ENCODE peak calls at places on chromosome 10, in four cellular contexts. One of them, this sample, is unnamed.
A peak's percentile ranks its signal among the peaks of the same experiment; 100 is the strongest.

GRCh38 chr10:89555688-89556445 is 20.5 kb upstream of the SLC16A12 start:
- DNase-seq in K562: no peak
- DNase-seq in HepG2: no peak
- DNase-seq in GM12878: no peak
- DNase-seq in this sample: no peak

GRCh38 chr10:3132036-3133025 is 40.3 kb downstream of the PITRM1 start:
- DNase-seq in K562: no peak
- DNase-seq in HepG2: no peak
- DNase-seq in GM12878: no peak
- DNase-seq in this sample: no peak

GRCh38 chr10:974038-974784 is 14.0 kb upstream of the GTPBP4 start:
- DNase-seq in K562: no peak
- DNase-seq in HepG2: peak; percentile 81
- DNase-seq in GM12878: peak; percentile 70
- DNase-seq in this sample: no peak

GRCh38 chr10:19302117-19302516 is 253.5 kb downstream of the MALRD1 start:
- DNase-seq in K562: no peak
- DNase-seq in HepG2: no peak
- DNase-seq in GM12878: no peak
- DNase-seq in this sample: no peak

GRCh38 chr10:43237128-43237527 is 29.7 kb downstream of the RASGEF1A start:
- DNase-seq in K562: no peak
- DNase-seq in HepG2: no peak
- DNase-seq in GM12878: no peak
- DNase-seq in this sample: no peak

GRCh38 chr10:79203014-79203675 is 134.4 kb downstream of the ZMIZ1 start:
- DNase-seq in K562: no peak
- DNase-seq in HepG2: no peak
- DNase-seq in GM12878: no peak
- DNase-seq in this sample: no peak

GRCh38 chr10:12162927-12163326 is 32.8 kb downstream of the NUDT5 start:
- DNase-seq in K562: no peak
- DNase-seq in HepG2: no peak
- DNase-seq in GM12878: no peak
- DNase-seq in this sample: no peak

GRCh38 chr10:132493246-132493755 is 44.3 kb upstream of the INPP5A start:
- DNase-seq in K562: no peak
- DNase-seq in HepG2: no peak
- DNase-seq in GM12878: no peak
- DNase-seq in this sample: no peak

GRCh38 chr10:8054498-8055407 is at the start of gene GATA3:
- DNase-seq in K562: peak; percentile 31
- DNase-seq in HepG2: no peak
- DNase-seq in GM12878: no peak
- DNase-seq in this sample: no peak

GRCh38 chr10:91046891-91047290 is 126.0 kb upstream of the ANKRD1 start:
- DNase-seq in K562: no peak
- DNase-seq in HepG2: no peak
- DNase-seq in GM12878: no peak
- DNase-seq in this sample: no peak

GRCh38 chr10:102593804-102594079 is 50.5 kb upstream of the TRIM8 start:
- DNase-seq in K562: no peak
- DNase-seq in HepG2: no peak
- DNase-seq in GM12878: no peak
- DNase-seq in this sample: no peak

GRCh38 chr10:130774871-130775270 is 536.6 kb downstream of the TCERG1L start:
- DNase-seq in K562: no peak
- DNase-seq in HepG2: no peak
- DNase-seq in GM12878: no peak
- DNase-seq in this sample: no peak

GRCh38 chr10:71681977-71682376 is 37.6 kb downstream of the C10orf105 start:
- DNase-seq in K562: no peak
- DNase-seq in HepG2: no peak
- DNase-seq in GM12878: no peak
- DNase-seq in this sample: no peak

GRCh38 chr10:69439813-69440506 is 11.3 kb upstream of the TSPAN15 start:
- DNase-seq in K562: no peak
- DNase-seq in HepG2: peak; percentile 52
- DNase-seq in GM12878: no peak
- DNase-seq in this sample: no peak

GRCh38 chr10:34413920-34414319 is 401.2 kb downstream of the PARD3 start:
- DNase-seq in K562: no peak
- DNase-seq in HepG2: no peak
- DNase-seq in GM12878: no peak
- DNase-seq in this sample: no peak

GRCh38 chr10:106566871-106567270 is 597.6 kb downstream of the SORCS1 start:
- DNase-seq in K562: no peak
- DNase-seq in HepG2: no peak
- DNase-seq in GM12878: no peak
- DNase-seq in this sample: no peak

GRCh38 chr10:44853148-44853734 is 57.9 kb upstream of the TMEM72 start:
- DNase-seq in K562: no peak
- DNase-seq in HepG2: no peak
- DNase-seq in GM12878: no peak
- DNase-seq in this sample: no peak

GRCh38 chr10:86585726-86586048 is 64.1 kb upstream of the WAPL start:
- DNase-seq in K562: no peak
- DNase-seq in HepG2: no peak
- DNase-seq in GM12878: no peak
- DNase-seq in this sample: no peak

GRCh38 chr10:35442006-35442405 is 105.7 kb downstream of the CCNY start:
- DNase-seq in K562: no peak
- DNase-seq in HepG2: no peak
- DNase-seq in GM12878: no peak
- DNase-seq in this sample: no peak

GRCh38 chr10:113960617-113961260 is 82.9 kb upstream of the ADRB1 start:
- DNase-seq in K562: no peak
- DNase-seq in HepG2: peak; percentile 54
- DNase-seq in GM12878: no peak
- DNase-seq in this sample: no peak

GRCh38 chr10:19811517-19811916 is 4.7 kb upstream of the PLXDC2 start:
- DNase-seq in K562: no peak
- DNase-seq in HepG2: peak; percentile 13
- DNase-seq in GM12878: no peak
- DNase-seq in this sample: peak; percentile 39

GRCh38 chr10:31620236-31621151 is 301.5 kb downstream of the ZEB1 start:
- DNase-seq in K562: peak; percentile 42
- DNase-seq in HepG2: no peak
- DNase-seq in GM12878: no peak
- DNase-seq in this sample: peak; percentile 18

GRCh38 chr10:16756561-16757221 is 60.5 kb downstream of the RSU1 start:
- DNase-seq in K562: no peak
- DNase-seq in HepG2: no peak
- DNase-seq in GM12878: no peak
- DNase-seq in this sample: no peak

GRCh38 chr10:36489928-36490279 is 635.5 kb upstream of the ANKRD30A start:
- DNase-seq in K562: no peak
- DNase-seq in HepG2: no peak
- DNase-seq in GM12878: no peak
- DNase-seq in this sample: no peak

GRCh38 chr10:130871406-130871805 is 440.1 kb downstream of the TCERG1L start:
- DNase-seq in K562: no peak
- DNase-seq in HepG2: no peak
- DNase-seq in GM12878: no peak
- DNase-seq in this sample: no peak

GRCh38 chr10:79385392-79385795 is 38.1 kb downstream of the PPIF start:
- DNase-seq in K562: no peak
- DNase-seq in HepG2: no peak
- DNase-seq in GM12878: no peak
- DNase-seq in this sample: no peak

GRCh38 chr10:126663328-126663727 is 7.2 kb downstream of the C10orf90 start:
- DNase-seq in K562: no peak
- DNase-seq in HepG2: no peak
- DNase-seq in GM12878: no peak
- DNase-seq in this sample: no peak

DNA sequence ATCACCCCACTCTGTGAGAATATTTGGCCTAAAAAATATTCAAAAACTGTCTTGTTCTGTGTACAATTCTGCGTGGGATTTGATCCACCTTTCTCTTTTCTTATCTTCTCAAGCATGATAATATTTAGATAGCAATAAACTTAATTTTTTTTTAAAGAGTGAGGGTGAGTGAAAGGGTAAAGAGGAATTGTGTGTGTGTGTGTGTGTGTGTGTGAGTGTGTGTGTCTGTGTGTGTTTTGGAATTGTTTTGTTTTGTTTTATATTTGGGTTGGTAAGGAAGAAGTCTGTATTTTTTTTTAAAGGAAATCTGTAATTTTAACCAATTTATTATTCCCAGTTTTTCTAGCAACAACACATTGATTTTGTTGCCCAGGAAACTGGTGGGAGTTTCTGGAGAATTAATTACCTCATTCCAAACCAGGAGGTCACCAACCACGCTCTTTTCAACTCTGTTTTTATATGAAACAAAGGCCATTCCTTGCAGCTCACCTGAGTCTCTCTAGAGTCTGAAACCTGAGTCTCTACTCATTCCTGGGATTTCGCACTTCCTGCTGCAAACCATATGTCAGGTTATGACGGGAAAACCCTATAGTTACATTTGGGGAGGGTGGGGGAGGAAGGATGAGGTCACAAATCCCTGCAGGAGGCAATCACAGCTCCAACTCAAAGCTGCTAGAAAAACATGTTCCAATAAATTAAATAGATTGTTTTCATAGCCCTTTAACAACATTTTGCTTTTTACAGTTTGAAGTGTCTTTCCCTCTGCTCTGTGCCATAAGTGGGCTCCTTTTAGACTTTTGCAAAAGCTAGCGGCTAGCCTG is 38.1 kb upstream of the XPNPEP1 start:
- DNase-seq in K562: no peak
- DNase-seq in HepG2: no peak
- DNase-seq in GM12878: no peak
- DNase-seq in this sample: peak; percentile 46
- TF ChIP-seq TARDBP in K562: no peak
- TF ChIP-seq TARDBP in HepG2: no peak
- TF ChIP-seq TARDBP in GM12878: no peak
- TF ChIP-seq TARDBP in this sample: no peak

GRCh38 chr10:28147706-28148105 is 148.8 kb upstream of the ODAD2 start:
- DNase-seq in K562: no peak
- DNase-seq in HepG2: no peak
- DNase-seq in GM12878: no peak
- DNase-seq in this sample: no peak
- TF ChIP-seq TARDBP in K562: no peak
- TF ChIP-seq TARDBP in HepG2: no peak
- TF ChIP-seq TARDBP in GM12878: no peak
- TF ChIP-seq TARDBP in this sample: no peak

DNA sequence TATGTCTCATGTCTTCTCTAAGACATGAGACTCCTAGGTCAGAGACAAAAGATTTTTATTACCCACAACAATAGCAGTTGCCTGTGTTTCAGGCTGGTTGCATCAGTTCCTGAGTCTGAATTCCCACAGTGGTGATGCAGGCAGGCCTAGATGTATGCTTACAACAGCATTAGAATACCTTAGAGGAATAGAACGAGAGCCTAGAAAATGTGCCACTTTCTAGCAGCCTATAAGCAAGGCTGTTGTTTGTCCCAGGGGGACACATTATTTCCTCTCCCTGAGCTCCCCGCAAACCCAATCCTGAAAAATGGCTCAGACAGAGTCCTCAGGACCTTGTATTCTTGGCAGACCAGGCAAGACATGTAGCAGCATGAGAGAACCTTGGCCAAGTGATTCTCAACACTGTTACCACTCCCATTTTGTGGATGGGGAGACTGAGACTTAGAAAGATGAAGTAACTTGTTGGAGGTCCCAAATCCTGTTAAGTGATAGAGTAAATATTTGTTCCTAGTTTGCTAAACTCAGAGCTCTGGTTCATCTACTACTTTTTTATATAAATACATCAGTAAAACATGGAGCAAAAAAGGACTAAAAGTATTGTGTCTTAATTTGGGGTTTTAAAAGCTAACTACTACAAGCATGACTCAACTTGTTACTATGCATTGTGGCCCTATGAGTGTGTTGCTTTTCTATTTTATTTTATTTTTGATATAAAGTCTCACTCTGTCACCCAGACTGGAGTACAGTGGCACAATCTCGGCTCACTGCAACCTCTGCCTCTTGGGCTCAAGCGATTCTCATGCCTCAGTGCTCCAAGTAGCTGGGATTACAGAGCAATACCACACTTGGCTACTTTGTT is 14.2 kb downstream of the VTI1A start:
- DNase-seq in K562: no peak
- DNase-seq in HepG2: no peak
- DNase-seq in GM12878: no peak
- DNase-seq in this sample: no peak
- TF ChIP-seq TARDBP in K562: no peak
- TF ChIP-seq TARDBP in HepG2: no peak
- TF ChIP-seq TARDBP in GM12878: no peak
- TF ChIP-seq TARDBP in this sample: no peak

GRCh38 chr10:93221521-93221920 is 147.8 kb downstream of the CYP26A1 start:
- DNase-seq in K562: no peak
- DNase-seq in HepG2: no peak
- DNase-seq in GM12878: no peak
- DNase-seq in this sample: no peak

GRCh38 chr10:93222876-93223275 is 149.2 kb downstream of the CYP26A1 start:
- DNase-seq in K562: no peak
- DNase-seq in HepG2: no peak
- DNase-seq in GM12878: no peak
- DNase-seq in this sample: no peak

GRCh38 chr10:93222211-93222754 is 148.6 kb downstream of the CYP26A1 start:
- DNase-seq in K562: no peak
- DNase-seq in HepG2: no peak
- DNase-seq in GM12878: no peak
- DNase-seq in this sample: no peak

GRCh38 chr10:93220315-93221170 is 146.8 kb downstream of the CYP26A1 start:
- DNase-seq in K562: peak; percentile 28
- DNase-seq in HepG2: no peak
- DNase-seq in GM12878: no peak
- DNase-seq in this sample: no peak

GRCh38 chr10:93221171-93221496 is 147.4 kb downstream of the CYP26A1 start:
- DNase-seq in K562: no peak
- DNase-seq in HepG2: no peak
- DNase-seq in GM12878: no peak
- DNase-seq in this sample: no peak
- TF ChIP-seq TARDBP in K562: no peak
- TF ChIP-seq TARDBP in HepG2: no peak
- TF ChIP-seq TARDBP in GM12878: no peak
- TF ChIP-seq TARDBP in this sample: no peak

DNA sequence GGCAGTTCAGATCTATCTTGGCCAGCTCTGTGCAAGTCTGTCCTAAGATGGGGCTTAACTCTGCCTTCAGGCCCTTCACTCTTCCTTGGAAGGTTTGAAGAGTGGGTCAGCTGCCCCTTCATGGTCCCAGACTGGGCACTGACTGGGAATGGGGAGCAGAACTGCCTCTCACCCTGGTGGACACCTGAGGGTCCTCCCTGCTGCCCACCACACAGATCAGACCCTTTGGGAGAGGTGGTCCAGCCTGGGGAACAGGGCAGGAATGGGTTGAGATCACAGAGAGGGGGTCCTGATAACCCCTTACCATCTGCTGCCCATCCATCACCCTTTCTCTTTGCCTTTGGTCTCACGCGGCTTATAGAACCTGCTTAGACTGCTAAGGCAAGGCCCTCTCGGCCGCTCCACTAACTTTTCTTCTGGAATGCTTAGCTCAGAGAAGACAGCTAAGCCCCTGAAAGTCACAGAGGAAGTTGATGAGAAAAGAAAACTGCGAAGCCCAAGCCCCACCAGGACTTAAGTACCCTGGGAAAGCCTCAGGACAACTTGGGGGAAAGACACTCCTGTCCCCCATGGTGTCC is 402 bp upstream of the CDHR1 start:
- DNase-seq in K562: no peak
- DNase-seq in HepG2: no peak
- DNase-seq in GM12878: no peak
- DNase-seq in this sample: no peak
- TF ChIP-seq TARDBP in K562: no peak
- TF ChIP-seq TARDBP in HepG2: no peak
- TF ChIP-seq TARDBP in GM12878: no peak
- TF ChIP-seq TARDBP in this sample: no peak

This sample was measured in HEK293T.